ENCODE peak calls at places on chromosomes 16 and 17, in seven cellular contexts. M is epithelial cell of esophagus; B is HFFc6; Z is fibroblast of lung; S is CD8-positive, alpha-beta T cell; T is A549; D is transverse colon. N is an unnamed sample.

GRCh38 chr16:52812945-52813556 is 239.6 kb downstream of the CHD9NB start:
- DNase-seq in M (peak), B (no peak), Z (peak), S (no peak), T (peak), D (no peak), N (no peak)

GRCh38 chr17:77696720-77697460 is 261.6 kb upstream of the TNRC6C start:
- DNase-seq in M (no peak), B (no peak), Z (no peak), S (no peak), T (no peak), D (no peak), N (no peak)

GRCh38 chr16:53073053-53073452 is 18.3 kb downstream of the CHD9 start:
- DNase-seq in M (no peak), B (no peak), Z (no peak), S (no peak), T (no peak), D (no peak), N (no peak)

GRCh38 chr17:10166181-10166935 is 32.0 kb downstream of the GAS7 start:
- DNase-seq in M (no peak), B (no peak), Z (no peak), S (no peak), T (no peak), D (no peak), N (no peak)

GRCh38 chr17:15513058-15513858 is 45.8 kb upstream of the CDRT4 start:
- DNase-seq in M (no peak), B (peak), Z (peak), S (no peak), T (no peak), D (no peak), N (no peak)

GRCh38 chr16:4415538-4416199 is 727 bp downstream of the CORO7 start:
- DNase-seq in M (peak), B (no peak), Z (no peak), S (peak), T (no peak), D (peak), N (no peak)

GRCh38 chr16:81180578-81180977 is 57.9 kb upstream of the BCO1 start:
- DNase-seq in M (no peak), B (no peak), Z (no peak), S (no peak), T (no peak), D (no peak), N (no peak)

GRCh38 chr16:21263640-21264211 is 14.4 kb downstream of the CRYM start:
- DNase-seq in M (no peak), B (peak), Z (peak), S (no peak), T (peak), D (peak), N (peak)

GRCh38 chr17:82786427-82786826 is 34.6 kb downstream of the TBCD start:
- DNase-seq in M (peak), B (no peak), Z (no peak), S (no peak), T (no peak), D (no peak), N (no peak)

GRCh38 chr17:73205326-73205980 is 12.6 kb downstream of the COG1 start:
- DNase-seq in M (no peak), B (no peak), Z (no peak), S (no peak), T (no peak), D (no peak), N (no peak)

GRCh38 chr16:49986351-49987124 is 38.5 kb upstream of the CNEP1R1 start:
- DNase-seq in M (no peak), B (no peak), Z (peak), S (no peak), T (no peak), D (no peak), N (no peak)

GRCh38 chr17:53724726-53725125 is 98.0 kb upstream of the KIF2B start:
- DNase-seq in M (no peak), B (no peak), Z (no peak), S (no peak), T (no peak), D (no peak), N (no peak)

GRCh38 chr16:55204094-55204493 is 119.9 kb upstream of the IRX6 start:
- DNase-seq in M (no peak), B (no peak), Z (no peak), S (no peak), T (no peak), D (no peak), N (no peak)

GRCh38 chr17:773467-774319 is 8.4 kb downstream of the GLOD4 start:
- DNase-seq in M (no peak), B (no peak), Z (no peak), S (no peak), T (no peak), D (no peak), N (no peak)

GRCh38 chr16:54890381-54890780 is 40.3 kb upstream of the IRX5 start:
- DNase-seq in M (no peak), B (no peak), Z (no peak), S (no peak), T (no peak), D (no peak), N (no peak)

GRCh38 chr17:48335858-48336500 is 94.0 kb downstream of the SKAP1 start:
- DNase-seq in M (peak), B (peak), Z (peak), S (no peak), T (peak), D (no peak), N (peak)
- TF ChIP-seq CTCF in M (peak), B (peak), Z (peak), S (peak), T (peak), D (peak), N (peak)

DNA sequence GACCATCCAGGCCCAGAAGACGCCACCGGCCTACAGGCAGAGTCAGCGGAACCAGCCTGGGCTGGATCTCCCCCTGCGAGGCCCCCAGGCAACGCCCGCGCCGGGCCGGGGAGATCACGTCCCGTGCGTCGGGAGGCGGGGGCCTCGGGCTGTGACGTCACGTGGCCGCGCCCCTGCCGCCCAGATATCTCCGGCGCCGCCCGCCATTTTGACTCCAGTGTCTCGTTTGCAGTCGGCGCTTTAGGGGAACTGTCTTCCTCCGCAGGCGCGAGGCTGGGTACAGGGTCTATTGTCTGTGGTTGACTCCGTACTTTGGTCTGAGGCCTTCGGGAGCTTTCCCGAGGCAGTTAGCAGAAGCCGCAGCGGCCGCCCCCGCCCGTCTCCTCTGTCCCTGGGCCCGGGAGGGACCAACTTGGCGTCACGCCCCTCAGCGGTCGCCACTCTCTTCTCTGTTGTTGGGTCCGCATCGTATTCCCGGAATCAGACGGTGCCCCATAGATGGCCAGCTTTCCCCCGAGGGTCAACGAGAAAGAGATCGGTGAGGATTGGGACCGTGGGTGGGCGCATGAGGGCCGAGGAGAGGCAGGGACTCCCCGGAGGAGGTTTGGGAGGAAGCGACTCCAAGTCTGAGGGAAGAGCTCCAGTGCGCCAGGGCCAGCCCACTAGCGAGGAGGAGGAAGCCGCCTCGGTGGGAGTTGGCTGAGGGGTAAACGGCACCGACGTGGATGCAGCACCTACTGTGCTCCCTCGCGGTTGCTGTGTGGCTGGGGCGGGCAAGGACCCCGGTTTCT is at the start of gene WSB1:
- DNase-seq in M (peak), B (peak), Z (peak), S (peak), T (peak), D (peak), N (peak)
- TF ChIP-seq CTCF in M (no peak), B (no peak), Z (no peak), S (no peak), T (no peak), D (no peak), N (no peak)

DNA sequence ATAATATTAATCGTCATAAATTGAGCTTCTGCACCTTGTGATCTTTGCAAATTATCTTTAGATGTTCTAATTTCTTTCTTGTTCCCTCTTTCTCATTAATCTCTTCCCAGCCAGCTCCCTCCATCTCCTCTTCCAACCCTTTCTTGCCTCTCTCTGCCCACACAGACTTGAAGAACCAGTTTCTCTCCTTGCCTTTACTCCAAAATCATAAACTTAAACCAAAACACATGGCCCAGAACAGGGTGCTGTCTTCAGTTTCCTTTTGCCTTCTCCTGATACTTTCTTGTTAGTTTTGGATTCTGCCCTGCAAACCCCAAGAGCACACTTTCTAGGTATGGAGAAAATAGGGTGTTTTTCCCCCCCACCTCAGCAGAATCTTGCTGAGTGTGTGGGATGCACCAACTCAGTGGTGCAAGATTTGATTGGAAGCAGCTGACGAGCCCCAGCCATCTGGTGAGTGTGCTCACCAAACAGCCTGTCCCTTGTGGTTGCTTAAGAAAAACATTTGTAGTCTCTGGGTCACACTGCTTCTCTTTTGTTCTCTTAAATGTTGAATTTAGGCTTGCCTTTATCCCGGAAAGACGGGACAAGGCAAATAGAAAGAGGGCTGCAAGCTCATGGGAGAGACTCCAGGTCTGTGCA is 175.8 kb upstream of the MAF start:
- DNase-seq in M (peak), B (no peak), Z (peak), S (no peak), T (no peak), D (peak), N (no peak)
- TF ChIP-seq CTCF in M (peak), B (no peak), Z (peak), S (no peak), T (no peak), D (no peak), N (no peak)

GRCh38 chr16:67101683-67102082 is 8.1 kb upstream of the PHAF1 start:
- DNase-seq in M (no peak), B (peak), Z (no peak), S (no peak), T (no peak), D (no peak), N (no peak)

GRCh38 chr16:67101301-67101675 is 8.5 kb upstream of the PHAF1 start:
- DNase-seq in M (no peak), B (peak), Z (no peak), S (no peak), T (no peak), D (no peak), N (no peak)

GRCh38 chr16:67104061-67104460 is 5.7 kb upstream of the PHAF1 start:
- DNase-seq in M (no peak), B (no peak), Z (peak), S (no peak), T (peak), D (no peak), N (no peak)

GRCh38 chr16:67098599-67098998 is 11.1 kb upstream of the PHAF1 start:
- DNase-seq in M (no peak), B (no peak), Z (no peak), S (no peak), T (no peak), D (no peak), N (no peak)

GRCh38 chr16:67100569-67101300 is 9.0 kb upstream of the PHAF1 start:
- DNase-seq in M (peak), B (peak), Z (peak), S (no peak), T (peak), D (no peak), N (peak)
- TF ChIP-seq CTCF in M (peak), B (peak), Z (no peak), S (peak), T (peak), D (no peak), N (no peak)

GRCh38 chr17:65531508-65532431 is 29.7 kb downstream of the AXIN2 start:
- DNase-seq in M (no peak), B (no peak), Z (peak), S (no peak), T (no peak), D (peak), N (no peak)
- TF ChIP-seq CTCF in M (peak), B (peak), Z (peak), S (no peak), T (no peak), D (peak), N (no peak)

GRCh38 chr17:61597606-61598005 is 6.6 kb upstream of the NACA2 start:
- DNase-seq in M (no peak), B (no peak), Z (no peak), S (no peak), T (no peak), D (no peak), N (no peak)
- TF ChIP-seq CTCF in M (no peak), B (no peak), Z (no peak), S (no peak), T (no peak), D (no peak), N (no peak)

GRCh38 chr17:40791808-40792436 is 7.8 kb downstream of the KRT28 start:
- DNase-seq in M (peak), B (peak), Z (peak), S (no peak), T (peak), D (no peak), N (no peak)
- TF ChIP-seq CTCF in M (peak), B (peak), Z (peak), S (peak), T (peak), D (peak), N (no peak)

GRCh38 chr17:1899403-1900000 is 69.7 kb downstream of the RPA1 start:
- DNase-seq in M (no peak), B (no peak), Z (no peak), S (no peak), T (no peak), D (no peak), N (no peak)
- TF ChIP-seq CTCF in M (peak), B (peak), Z (no peak), S (no peak), T (no peak), D (no peak), N (no peak)

N was measured in GM20000.